ENCODE peak calls at places on chromosome 4, in ten cellular contexts. O is upper lobe of right lung, R is lung, A is H9, K is HFF-Myc, L is GM13977, D is epithelial cell of esophagus, E is Calu3, S is neural progenitor cell, Q is fibroblast of pulmonary artery. F is an unnamed sample.
A peak's percentile ranks its signal among the peaks of the same experiment; 100 is the strongest.

GRCh38 chr4:81724925-81725329 is 253.2 kb upstream of the RASGEF1B start:
- DNase-seq in K (no peak), A (no peak), D (peak; percentile 40), O (peak; percentile 79), Q (no peak), L (no peak), E (peak; percentile 38), S (peak; percentile 15), R (peak; percentile 55), F (no peak)

GRCh38 chr4:80434238-80434637 is 98.7 kb downstream of the CFAP299 start:
- DNase-seq in K (no peak), D (no peak), R (no peak), S (no peak), A (no peak), Q (peak; percentile 27), L (no peak), O (no peak), E (no peak), F (no peak)

GRCh38 chr4:18684932-18685331 is 663.4 kb upstream of the LCORL start:
- DNase-seq in D (peak; percentile 3), L (no peak), O (no peak), K (no peak), S (no peak), Q (no peak), E (peak; percentile 14), A (no peak), R (no peak), F (no peak)

GRCh38 chr4:47642985-47643745 is 158.1 kb downstream of the ATP10D start:
- DNase-seq in S (peak; percentile 4), R (no peak), Q (peak; percentile 42), E (no peak), L (no peak), A (no peak), K (no peak), D (no peak), O (no peak), F (no peak)

GRCh38 chr4:7424553-7425111 is 10.1 kb downstream of the PSAPL1 start:
- DNase-seq in L (no peak), O (peak; percentile 51), A (peak; percentile 29), S (no peak), E (no peak), Q (no peak), R (no peak), D (no peak), K (no peak), F (peak; percentile 67)

GRCh38 chr4:37392540-37393255 is 148.2 kb downstream of the NWD2 start:
- DNase-seq in A (no peak), D (peak; percentile 32), R (no peak), S (peak; percentile 5), Q (peak; percentile 20), L (no peak), O (no peak), E (peak; percentile 15), K (no peak), F (no peak)

GRCh38 chr4:139144161-139144859 is 32.7 kb downstream of the ELF2 start:
- DNase-seq in K (no peak), O (peak; percentile 73), L (no peak), E (peak; percentile 13), R (peak; percentile 37), S (peak; percentile 43), A (peak; percentile 53), Q (peak; percentile 80), D (peak; percentile 77), F (no peak)

GRCh38 chr4:183600189-183600685 is 58.7 kb downstream of the RWDD4 start:
- DNase-seq in S (peak; percentile 51), L (no peak), K (no peak), D (peak; percentile 27), A (peak; percentile 48), Q (peak; percentile 22), E (no peak), O (no peak), R (no peak), F (no peak)

GRCh38 chr4:10461091-10461849 is 4.0 kb upstream of the ZNF518B start:
- DNase-seq in E (no peak), L (peak; percentile 91), D (peak; percentile 65), K (peak; percentile 14), A (peak; percentile 77), Q (peak; percentile 76), R (peak; percentile 38), O (peak; percentile 82), S (peak; percentile 91), F (peak; percentile 78)

GRCh38 chr4:10984815-10985214 is 300.2 kb upstream of the CLNK start:
- DNase-seq in Q (no peak), A (no peak), R (no peak), D (peak; percentile 80), S (no peak), E (no peak), K (no peak), L (no peak), O (no peak), F (no peak)

GRCh38 chr4:82431026-82431745 is 796 bp downstream of the ENOPH1 start:
- DNase-seq in Q (peak; percentile 29), D (peak; percentile 58), O (peak; percentile 77), R (peak; percentile 39), K (no peak), E (peak; percentile 39), L (peak; percentile 31), A (peak; percentile 42), S (no peak), F (no peak)

GRCh38 chr4:32697281-32697814 is 1977.2 kb downstream of the PCDH7 start:
- DNase-seq in Q (no peak), L (no peak), S (no peak), A (no peak), E (no peak), D (peak; percentile 72), K (no peak), R (no peak), O (no peak), F (no peak)
- TF ChIP-seq CTCF in Q (no peak), L (no peak), S (no peak), A (no peak), E (no peak), D (peak; percentile 22), K (no peak), R (no peak), O (no peak), F (no peak)

GRCh38 chr4:113328514-113328913 is 279.1 kb downstream of the ANK2 start:
- DNase-seq in A (peak; percentile 62), D (peak; percentile 25), S (peak; percentile 63), Q (peak; percentile 16), E (no peak), K (no peak), O (no peak), L (no peak), R (no peak), F (no peak)
- TF ChIP-seq CTCF in A (peak; percentile 85), D (peak; percentile 49), S (peak; percentile 67), Q (peak; percentile 45), E (peak; percentile 34), K (peak; percentile 58), O (peak; percentile 32), L (peak; percentile 32), R (no peak), F (peak; percentile 69)

DNA sequence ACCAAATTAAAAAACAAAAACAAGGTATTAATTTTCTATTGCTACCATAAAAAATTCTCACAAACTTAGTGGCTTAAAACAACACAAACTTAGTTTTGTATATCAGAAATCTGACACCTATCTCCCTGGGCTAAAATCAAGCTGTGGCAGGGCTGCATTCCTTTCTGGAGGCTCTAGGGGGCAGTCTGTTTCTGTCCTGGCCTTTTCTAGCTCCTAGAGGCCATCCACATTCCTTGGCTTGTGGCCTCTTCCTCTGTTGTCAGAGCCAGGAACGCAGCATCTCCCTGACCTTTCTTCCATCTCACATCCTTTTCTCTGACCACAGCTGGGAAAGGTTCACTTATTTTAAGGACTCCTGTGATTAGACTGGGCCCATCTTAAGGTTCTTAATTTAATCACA is 38.9 kb upstream of the TLR2 start:
- DNase-seq in L (no peak), R (no peak), D (no peak), E (no peak), O (no peak), A (no peak), K (no peak), Q (no peak), S (no peak), F (no peak)
- TF ChIP-seq CTCF in L (peak; percentile 43), R (no peak), D (peak; percentile 17), E (no peak), O (peak; percentile 19), A (peak; percentile 57), K (peak; percentile 50), Q (peak; percentile 22), S (peak; percentile 31), F (peak; percentile 56)

GRCh38 chr4:104531390-104531789 is 36.7 kb upstream of the CXXC4 start:
- DNase-seq in O (no peak), E (no peak), D (no peak), A (no peak), L (no peak), K (no peak), R (no peak), Q (peak; percentile 1), S (no peak), F (no peak)
- TF ChIP-seq CTCF in O (no peak), E (no peak), D (peak; percentile 12), A (no peak), L (peak; percentile 30), K (no peak), R (no peak), Q (no peak), S (peak; percentile 16), F (no peak)

DNA sequence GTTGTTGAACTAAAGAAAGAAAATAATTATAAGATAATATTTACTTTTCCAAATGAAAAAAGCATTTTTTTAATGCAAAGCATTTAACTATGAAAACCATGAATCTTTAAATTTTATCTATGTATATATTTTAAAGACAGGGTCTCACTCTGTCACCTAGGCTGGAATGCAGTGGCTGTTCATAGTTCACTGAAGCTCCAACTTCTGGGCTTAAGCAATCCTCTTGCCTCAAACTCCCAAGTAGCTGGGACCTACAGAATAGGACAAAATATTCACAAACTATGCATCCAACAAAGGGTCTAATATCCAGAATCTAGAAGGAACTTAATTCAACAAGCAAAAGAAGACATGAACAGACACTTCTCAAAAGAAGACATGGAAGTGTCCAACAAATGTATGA is 55.9 kb upstream of the ALB start:
- DNase-seq in L (no peak), R (no peak), S (no peak), K (no peak), E (no peak), D (no peak), O (no peak), Q (no peak), A (no peak), F (no peak)
- TF ChIP-seq CTCF in L (no peak), R (no peak), S (no peak), K (no peak), E (no peak), D (no peak), O (no peak), Q (no peak), A (no peak), F (no peak)